ENCODE peak calls at places on chromosomes 3 and 15, in six cellular contexts. K, M, L, W, Z and F are unnamed samples.

GRCh38 chr3:138426211-138426610 is 8.2 kb upstream of the ESYT3 start:
- DNase-seq in K (no peak), M (no peak), L (no peak), W (no peak), Z (no peak), F (no peak)

GRCh38 chr3:40258555-40258954 is 51.0 kb upstream of the EIF1B start:
- DNase-seq in K (no peak), M (no peak), L (no peak), W (no peak), Z (no peak), F (no peak)

GRCh38 chr3:196546537-196546936 is 21.8 kb downstream of the WDR53 start:
- DNase-seq in K (no peak), M (no peak), L (no peak), W (no peak), Z (no peak), F (no peak)

GRCh38 chr3:78317774-78318173 is 1277.9 kb downstream of the ROBO2 start:
- DNase-seq in K (no peak), M (no peak), L (no peak), W (no peak), Z (no peak), F (no peak)

GRCh38 chr3:37477275-37477674 is 302.9 kb upstream of the LRRFIP2 start:
- DNase-seq in K (no peak), M (no peak), L (no peak), W (no peak), Z (no peak), F (no peak)

GRCh38 chr3:192879346-192880031 is 38.2 kb downstream of the MB21D2 start:
- DNase-seq in K (no peak), M (no peak), L (no peak), W (no peak), Z (no peak), F (no peak)

GRCh38 chr3:151837057-151837456 is 23.1 kb downstream of the AADAC start:
- DNase-seq in K (no peak), M (no peak), L (no peak), W (no peak), Z (peak; percentile 29), F (no peak)

GRCh38 chr15:63504247-63504978 is at the start of gene USP3:
- DNase-seq in K (peak; percentile 97), M (peak; percentile 95), L (peak; percentile 94), W (peak; percentile 90), Z (peak; percentile 96), F (peak; percentile 96)

GRCh38 chr3:141482250-141482937 is 4.4 kb upstream of the RASA2 start:
- DNase-seq in K (no peak), M (no peak), L (no peak), W (no peak), Z (no peak), F (no peak)

GRCh38 chr3:6066397-6066796 is 794.5 kb upstream of the GRM7 start:
- DNase-seq in K (no peak), M (no peak), L (no peak), W (no peak), Z (peak; percentile 13), F (no peak)

GRCh38 chr3:176872771-176873209 is 324.5 kb downstream of the TBL1XR1 start:
- DNase-seq in K (no peak), M (no peak), L (peak; percentile 57), W (peak; percentile 56), Z (peak; percentile 63), F (no peak)

GRCh38 chr3:58686847-58687246 is 20.3 kb upstream of the FAM3D start:
- DNase-seq in K (no peak), M (no peak), L (no peak), W (no peak), Z (no peak), F (no peak)

GRCh38 chr3:126911162-126912026 is 71.5 kb upstream of the PLXNA1 start:
- DNase-seq in K (peak; percentile 65), M (peak; percentile 60), L (peak; percentile 60), W (peak; percentile 72), Z (no peak), F (peak; percentile 80)

GRCh38 chr3:116166121-116166520 is 279.2 kb downstream of the LSAMP start:
- DNase-seq in K (no peak), M (no peak), L (no peak), W (no peak), Z (no peak), F (no peak)

GRCh38 chr3:152315623-152316022 is 46.9 kb downstream of the MBNL1 start:
- DNase-seq in K (no peak), M (no peak), L (no peak), W (no peak), Z (no peak), F (no peak)

GRCh38 chr15:79130535-79131130 is 40.1 kb upstream of the RASGRF1 start:
- DNase-seq in K (no peak), M (no peak), L (no peak), W (no peak), Z (no peak), F (no peak)

GRCh38 chr3:187725653-187726370 is 19.5 kb downstream of the BCL6 start:
- DNase-seq in K (no peak), M (no peak), L (no peak), W (no peak), Z (no peak), F (no peak)

GRCh38 chr3:183991403-183991802 is 26.3 kb downstream of the ABCC5 start:
- DNase-seq in K (no peak), M (no peak), L (no peak), W (no peak), Z (no peak), F (no peak)

GRCh38 chr15:84961114-84961452 is 20.6 kb upstream of the PDE8A start:
- DNase-seq in K (no peak), M (no peak), L (no peak), W (no peak), Z (no peak), F (no peak)

GRCh38 chr3:61483997-61484396 is 77.4 kb upstream of the PTPRG start:
- DNase-seq in K (no peak), M (no peak), L (no peak), W (peak; percentile 12), Z (no peak), F (no peak)

GRCh38 chr3:171284308-171285075 is 175.7 kb downstream of the TNIK start:
- DNase-seq in K (peak; percentile 48), M (no peak), L (no peak), W (no peak), Z (no peak), F (peak; percentile 66)

GRCh38 chr3:31137718-31138465 is 243.4 kb upstream of the GADL1 start:
- DNase-seq in K (no peak), M (no peak), L (no peak), W (no peak), Z (no peak), F (no peak)

GRCh38 chr15:33160054-33160453 is 34.5 kb downstream of the FMN1 start:
- DNase-seq in K (no peak), M (no peak), L (no peak), W (no peak), Z (no peak), F (no peak)
- TF ChIP-seq CTCF in K (no peak), M (peak; percentile 33), L (no peak), W (no peak), Z (no peak), F (no peak)

DNA sequence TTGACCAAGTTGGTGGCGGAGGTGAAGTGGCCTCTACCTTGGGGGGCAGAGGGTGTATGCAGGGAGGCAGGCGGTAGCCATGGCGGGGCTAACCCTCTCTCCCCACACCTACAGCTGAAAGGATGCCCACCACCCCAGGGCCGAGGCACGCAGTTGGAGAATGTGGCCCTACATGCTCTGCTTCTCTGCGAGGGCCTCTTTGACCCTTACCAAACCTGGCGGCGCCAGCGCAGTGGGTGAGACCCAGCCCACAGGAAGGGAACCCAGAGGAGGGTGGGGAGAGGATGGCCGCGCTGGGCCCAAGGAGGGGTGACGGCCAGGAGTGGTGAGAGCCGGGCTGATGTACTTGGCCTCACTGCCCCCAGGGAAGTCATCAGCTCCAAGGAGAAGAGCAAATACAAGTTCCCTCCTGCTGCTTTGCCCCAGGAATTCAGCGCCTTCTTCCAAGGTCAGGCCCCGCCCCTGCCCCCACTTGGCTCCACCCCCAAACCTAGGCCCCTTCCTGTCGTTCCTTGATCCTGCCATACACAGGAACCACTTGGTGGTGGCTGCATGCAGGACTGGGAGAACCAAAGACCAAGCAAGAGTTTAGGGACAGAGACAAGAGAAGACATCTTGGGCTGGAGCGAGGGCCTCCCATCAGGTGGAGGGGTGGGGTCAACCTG is 9.8 kb downstream of the NBEAL2 start:
- DNase-seq in K (no peak), M (no peak), L (no peak), W (peak; percentile 35), Z (no peak), F (no peak)
- H3K36me3 ChIP-seq in K (peaks cover 13% of the 10 kb centered on the region), M (no peaks in the 10 kb centered on the region), L (no peaks in the 10 kb centered on the region), W (peaks cover 69% of the 10 kb centered on the region), Z (peaks cover 3% of the 10 kb centered on the region), F (no peaks in the 10 kb centered on the region)

GRCh38 chr15:66405605-66406004 is 18.9 kb downstream of the MAP2K1 start:
- DNase-seq in K (no peak), M (no peak), L (no peak), W (no peak), Z (no peak), F (no peak)

GRCh38 chr15:66404122-66404521 is 17.4 kb downstream of the MAP2K1 start:
- DNase-seq in K (no peak), M (no peak), L (no peak), W (peak; percentile 24), Z (no peak), F (no peak)

GRCh38 chr15:66404532-66404931 is 17.8 kb downstream of the MAP2K1 start:
- DNase-seq in K (no peak), M (no peak), L (no peak), W (peak; percentile 48), Z (no peak), F (no peak)

GRCh38 chr15:66403323-66403722 is 16.6 kb downstream of the MAP2K1 start:
- DNase-seq in K (no peak), M (no peak), L (no peak), W (no peak), Z (no peak), F (no peak)

GRCh38 chr15:66405007-66405406 is 18.3 kb downstream of the MAP2K1 start:
- DNase-seq in K (no peak), M (no peak), L (no peak), W (no peak), Z (no peak), F (no peak)
- H3K27ac ChIP-seq in K (peak overlapping the region; percentile 52), M (peak overlapping the region; percentile 30), L (no peak overlapping the region), W (peak overlapping the region; percentile 64), Z (peak overlapping the region; percentile 15), F (no peak overlapping the region)

GRCh38 chr3:11601446-11602241 is 42.1 kb downstream of the VGLL4 start:
- DNase-seq in K (peak; percentile 68), M (peak; percentile 48), L (no peak), W (no peak), Z (no peak), F (peak; percentile 79)

GRCh38 chr3:11602441-11602840 is 41.3 kb downstream of the VGLL4 start:
- DNase-seq in K (no peak), M (no peak), L (no peak), W (no peak), Z (no peak), F (no peak)

GRCh38 chr3:11604139-11604895 is 39.4 kb downstream of the VGLL4 start:
- DNase-seq in K (no peak), M (no peak), L (no peak), W (no peak), Z (no peak), F (no peak)

GRCh38 chr3:11603628-11604027 is 40.1 kb downstream of the VGLL4 start:
- DNase-seq in K (peak; percentile 43), M (peak; percentile 77), L (no peak), W (no peak), Z (no peak), F (peak; percentile 90)

DNA sequence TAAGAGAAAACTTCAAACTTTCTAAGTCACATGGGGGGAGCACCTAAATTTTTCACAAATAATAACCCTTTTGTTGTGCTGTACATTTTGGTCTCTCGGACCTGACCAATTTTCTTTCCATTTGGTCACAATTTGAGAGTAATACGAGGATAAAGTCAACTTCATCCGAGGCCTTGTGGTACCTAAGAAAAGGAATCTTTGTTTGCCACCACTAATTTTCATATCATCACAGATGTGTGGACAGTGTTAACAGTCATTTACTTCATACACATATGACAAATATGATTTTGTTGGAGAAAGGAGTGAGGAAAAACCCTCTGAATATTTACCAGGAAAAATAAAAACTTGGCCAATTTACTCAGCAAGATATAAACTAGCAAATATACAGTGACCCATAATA is 40.8 kb downstream of the VGLL4 start:
- DNase-seq in K (no peak), M (no peak), L (no peak), W (no peak), Z (no peak), F (no peak)
- TF ChIP-seq CTCF in K (no peak), M (no peak), L (no peak), W (no peak), Z (no peak), F (no peak)